ENCODE peak calls at places on chromosome 17, in six cellular contexts. X is bronchial epithelial cell, P is epithelial cell of esophagus, T is WTC11, N is breast epithelium, D is GM20000. B is an unnamed sample.

GRCh38 chr17:12637015-12637414 is 28.7 kb upstream of the MYOCD start:
- DNase-seq in X (peak; percentile 97), P (peak; percentile 88), T (no peak), N (no peak), D (no peak), B (no peak)

GRCh38 chr17:74259667-74260524 is 14.1 kb upstream of the DNAI2 start:
- DNase-seq in X (peak; percentile 31), P (peak; percentile 7), T (peak; percentile 22), N (no peak), D (no peak), B (no peak)

GRCh38 chr17:82035488-82035887 is 2.0 kb downstream of the DCXR start:
- DNase-seq in X (no peak), P (no peak), T (no peak), N (no peak), D (no peak), B (no peak)

GRCh38 chr17:13157656-13158055 is 139.8 kb upstream of the ELAC2 start:
- DNase-seq in X (no peak), P (no peak), T (no peak), N (no peak), D (no peak), B (no peak)

GRCh38 chr17:44623070-44623725 is 33.1 kb upstream of the MEIOC start:
- DNase-seq in X (no peak), P (no peak), T (no peak), N (no peak), D (no peak), B (no peak)

GRCh38 chr17:38579934-38580333 is 25.8 kb downstream of the SRCIN1 start:
- DNase-seq in X (peak; percentile 45), P (peak; percentile 61), T (peak; percentile 83), N (no peak), D (no peak), B (no peak)

GRCh38 chr17:75508848-75509450 is 6.4 kb downstream of the CASKIN2 start:
- DNase-seq in X (no peak), P (no peak), T (no peak), N (no peak), D (no peak), B (no peak)

GRCh38 chr17:31743767-31744166 is 115.3 kb downstream of the COPRS start:
- DNase-seq in X (no peak), P (no peak), T (peak; percentile 18), N (no peak), D (no peak), B (no peak)

GRCh38 chr17:35738519-35739133 is 7.2 kb downstream of the RASL10B start:
- DNase-seq in X (no peak), P (no peak), T (no peak), N (no peak), D (peak; percentile 42), B (no peak)

GRCh38 chr17:70407501-70407900 is 238.2 kb downstream of the KCNJ2 start:
- DNase-seq in X (peak; percentile 83), P (peak; percentile 65), T (no peak), N (no peak), D (no peak), B (no peak)

GRCh38 chr17:44522883-44523671 is 19.9 kb upstream of the GPATCH8 start:
- DNase-seq in X (peak; percentile 57), P (peak; percentile 73), T (peak; percentile 91), N (no peak), D (peak; percentile 85), B (peak; percentile 59)

GRCh38 chr17:49016775-49017463 is 19.7 kb downstream of the IGF2BP1 start:
- DNase-seq in X (peak; percentile 78), P (peak; percentile 73), T (no peak), N (no peak), D (no peak), B (no peak)

GRCh38 chr17:55768946-55769624 is 18.2 kb downstream of the PCTP start:
- DNase-seq in X (no peak), P (no peak), T (no peak), N (no peak), D (no peak), B (no peak)

GRCh38 chr17:48605409-48605864 is 651 bp upstream of the HOXB6 start:
- DNase-seq in X (no peak), P (no peak), T (no peak), N (no peak), D (no peak), B (no peak)

GRCh38 chr17:55751720-55752250 is 934 bp downstream of the PCTP start:
- DNase-seq in X (no peak), P (peak; percentile 36), T (no peak), N (no peak), D (no peak), B (no peak)

GRCh38 chr17:83196973-83197880 is 117.8 kb downstream of the METRNL start:
- DNase-seq in X (no peak), P (no peak), T (no peak), N (peak; percentile 15), D (no peak), B (peak; percentile 22)

GRCh38 chr17:21213491-21214014 is 408 bp downstream of the TMEM11 start:
- DNase-seq in X (peak; percentile 26), P (peak; percentile 48), T (peak; percentile 40), N (no peak), D (no peak), B (peak; percentile 25)

GRCh38 chr17:17325228-17325627 is 22.1 kb downstream of the NT5M start:
- DNase-seq in X (no peak), P (no peak), T (no peak), N (no peak), D (no peak), B (no peak)

GRCh38 chr17:45366691-45367090 is 49.9 kb upstream of the MAP3K14 start:
- DNase-seq in X (no peak), P (no peak), T (no peak), N (no peak), D (no peak), B (no peak)

GRCh38 chr17:15498107-15498506 is 30.7 kb upstream of the CDRT4 start:
- DNase-seq in X (no peak), P (no peak), T (peak; percentile 24), N (no peak), D (no peak), B (no peak)

GRCh38 chr17:80942360-80943345 is 49.0 kb upstream of the CHMP6 start:
- DNase-seq in X (peak; percentile 7), P (peak; percentile 51), T (peak; percentile 5), N (peak; percentile 87), D (no peak), B (peak; percentile 73)

GRCh38 chr17:20206068-20206467 is 196.9 kb downstream of the SPECC1 start:
- DNase-seq in X (peak; percentile 75), P (peak; percentile 58), T (no peak), N (no peak), D (no peak), B (no peak)

GRCh38 chr17:51120357-51120738 is 320 bp downstream of the SPAG9 start:
- DNase-seq in X (peak; percentile 32), P (peak; percentile 53), T (peak; percentile 33), N (no peak), D (peak; percentile 75), B (no peak)

GRCh38 chr17:1030684-1031557 is 34.0 kb downstream of the TIMM22 start:
- DNase-seq in X (no peak), P (no peak), T (peak; percentile 39), N (no peak), D (no peak), B (no peak)

GRCh38 chr17:46832945-46833839 is 14.7 kb upstream of the WNT3 start:
- DNase-seq in X (peak; percentile 46), P (peak; percentile 58), T (no peak), N (no peak), D (no peak), B (no peak)

GRCh38 chr17:3953542-3953941 is 10.7 kb downstream of the ATP2A3 start:
- DNase-seq in X (no peak), P (no peak), T (no peak), N (no peak), D (no peak), B (no peak)
- TF ChIP-seq CTCF in X (no peak), P (no peak), T (no peak), N (no peak), D (no peak), B (no peak)

DNA sequence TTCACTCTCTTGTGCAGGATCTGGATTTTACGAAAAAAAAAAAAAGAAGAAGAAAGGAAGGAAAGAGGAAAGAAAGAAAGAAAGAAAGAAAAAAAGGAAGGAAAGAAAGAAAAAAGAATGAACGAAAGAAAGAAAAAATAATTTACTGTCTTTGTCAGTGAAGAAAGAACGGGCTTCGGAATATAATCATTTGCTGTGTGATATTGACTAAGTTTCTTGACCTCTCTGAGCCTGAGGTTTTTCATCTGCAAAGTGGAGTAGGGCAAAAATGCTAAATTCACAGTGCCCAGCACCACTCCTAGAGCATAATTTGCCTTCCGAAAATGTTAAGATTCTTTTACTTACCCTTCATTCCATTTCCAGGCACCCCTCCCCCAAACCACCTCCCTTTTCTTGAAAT is 333 bp upstream of the CCR10 start:
- DNase-seq in X (no peak), P (no peak), T (no peak), N (no peak), D (peak; percentile 41), B (no peak)
- TF ChIP-seq CTCF in X (no peak), P (no peak), T (no peak), N (no peak), D (no peak), B (no peak)

DNA sequence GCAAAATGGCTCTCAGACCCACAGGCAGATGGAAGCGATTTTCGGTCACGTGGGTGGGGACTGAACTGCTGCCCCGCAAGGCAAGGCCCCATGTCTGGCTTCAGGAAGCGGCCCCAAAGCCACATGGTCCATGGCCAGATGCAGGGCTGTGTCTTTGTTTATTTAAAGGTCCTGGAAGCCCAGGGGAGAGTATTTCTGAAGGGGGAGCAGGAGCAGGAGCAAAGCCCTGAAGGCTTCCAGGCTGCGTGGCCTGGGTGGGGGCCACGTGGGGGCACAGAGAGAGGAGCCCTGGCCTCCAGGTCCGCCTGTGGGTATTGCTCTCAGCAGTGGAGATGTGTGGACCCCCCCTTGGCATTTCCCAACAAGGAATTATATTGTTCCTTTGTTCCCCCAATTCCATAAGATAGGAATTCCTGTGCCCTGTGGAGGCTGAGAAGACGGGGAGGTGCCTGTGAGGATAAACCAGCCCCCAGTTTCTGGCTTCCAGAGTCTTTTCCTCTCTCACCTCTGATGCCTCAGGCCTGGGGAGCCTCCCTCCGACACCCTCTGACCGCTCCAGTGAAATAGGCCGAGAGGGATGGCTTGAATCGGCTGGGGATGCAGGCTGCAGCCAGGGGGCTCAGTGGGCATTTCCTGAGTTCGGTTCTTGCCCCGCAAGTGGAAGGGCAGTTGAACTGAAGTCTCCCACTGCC is 339.2 kb downstream of the SEC14L1 start:
- DNase-seq in X (no peak), P (no peak), T (no peak), N (no peak), D (no peak), B (no peak)
- TF ChIP-seq CTCF in X (no peak), P (no peak), T (no peak), N (no peak), D (no peak), B (no peak)

GRCh38 chr17:29619251-29619650 is 3.5 kb downstream of the CORO6 start:
- DNase-seq in X (peak; percentile 33), P (peak; percentile 47), T (no peak), N (no peak), D (no peak), B (no peak)
- TF ChIP-seq CTCF in X (peak; percentile 38), P (peak; percentile 24), T (no peak), N (no peak), D (no peak), B (no peak)

DNA sequence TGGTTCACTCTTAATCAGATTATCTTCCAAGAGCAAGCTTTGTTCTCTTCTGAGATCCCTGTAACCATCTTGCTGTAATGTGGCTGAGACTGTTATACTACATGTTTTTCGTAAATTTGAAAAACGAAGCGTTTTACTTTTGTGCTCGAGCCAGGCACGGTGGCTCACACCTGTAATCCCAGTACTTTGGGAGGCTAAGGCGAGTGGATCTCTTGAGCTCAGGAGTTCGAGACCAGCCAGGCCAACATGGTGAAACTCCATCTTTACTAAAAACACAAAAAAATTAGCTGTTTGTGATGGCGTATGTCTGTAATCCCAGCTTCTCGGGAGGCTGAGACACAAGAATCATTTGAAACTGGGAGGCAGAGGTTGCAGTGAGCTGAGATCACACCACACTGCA is 7.8 kb downstream of the CUEDC1 start:
- DNase-seq in X (no peak), P (no peak), T (no peak), N (no peak), D (no peak), B (no peak)
- TF ChIP-seq CTCF in X (no peak), P (no peak), T (no peak), N (no peak), D (no peak), B (no peak)